ENCODE peak calls at places on chromosomes 7 and 10, in seven cellular contexts. M is esophagus mucosa; G is T-helper 17 cell; A is Right ventricle myocardium superior; R is SK-N-SH treated with all-trans-retinoic acid at 6 μM for 48 hours; H is activated naive CD8-positive, alpha-beta T cell treated with anti-CD3 and anti-CD28 coated beads, Interleukin-2, amount 10 ng/mL, durations not matched to agents 7 days and 5 days; S is effector memory CD8-positive, alpha-beta T cell. W is an unnamed sample.
A peak's percentile ranks its signal among the peaks of the same experiment; 100 is the strongest.

GRCh38 chr10:112842832-112843360 is 107.2 kb upstream of the TCF7L2 start:
- ATAC-seq in M (no peak), G (no peak), A (peak; percentile 41), R (peak; percentile 74), H (no peak), S (no peak), W (no peak)

GRCh38 chr7:120441850-120442249 is 168.9 kb downstream of the KCND2 start:
- ATAC-seq in M (no peak), G (no peak), A (no peak), R (no peak), H (no peak), S (no peak), W (no peak)

GRCh38 chr10:44780461-44780860 is 130.7 kb upstream of the TMEM72 start:
- ATAC-seq in M (no peak), G (no peak), A (peak; percentile 46), R (no peak), H (no peak), S (no peak), W (no peak)

GRCh38 chr10:93160140-93160539 is 86.4 kb downstream of the CYP26A1 start:
- ATAC-seq in M (no peak), G (no peak), A (no peak), R (no peak), H (no peak), S (no peak), W (no peak)

GRCh38 chr10:59900044-59900727 is 6.2 kb downstream of the CCDC6 start:
- ATAC-seq in M (peak; percentile 75), G (no peak), A (no peak), R (no peak), H (no peak), S (no peak), W (no peak)

GRCh38 chr7:73768661-73769480 is 1.2 kb downstream of the CLDN3 start:
- ATAC-seq in M (no peak), G (no peak), A (no peak), R (no peak), H (no peak), S (no peak), W (no peak)

GRCh38 chr7:27237735-27238334 is 4.8 kb upstream of the EVX1 start:
- ATAC-seq in M (no peak), G (no peak), A (no peak), R (no peak), H (no peak), S (no peak), W (no peak)

GRCh38 chr10:108427081-108427480 is 1262.6 kb upstream of the SORCS1 start:
- ATAC-seq in M (no peak), G (no peak), A (no peak), R (peak; percentile 33), H (no peak), S (no peak), W (no peak)

GRCh38 chr7:39433550-39433949 is 132.7 kb upstream of the YAE1 start:
- ATAC-seq in M (no peak), G (no peak), A (no peak), R (no peak), H (no peak), S (no peak), W (no peak)

GRCh38 chr10:113019096-113019495 is 69.0 kb downstream of the TCF7L2 start:
- ATAC-seq in M (no peak), G (no peak), A (no peak), R (no peak), H (no peak), S (no peak), W (no peak)

GRCh38 chr7:138796038-138796580 is 1.7 kb upstream of the TMEM213 start:
- ATAC-seq in M (no peak), G (no peak), A (no peak), R (no peak), H (no peak), S (no peak), W (no peak)

GRCh38 chr10:18060217-18060616 is 80.0 kb upstream of the CACNB2 start:
- ATAC-seq in M (no peak), G (no peak), A (peak; percentile 89), R (no peak), H (no peak), S (no peak), W (peak; percentile 54)

GRCh38 chr7:44051611-44052220 is 7.2 kb downstream of the DBNL start:
- ATAC-seq in M (peak; percentile 50), G (no peak), A (no peak), R (no peak), H (no peak), S (no peak), W (no peak)

W was measured in gastroesophageal sphincter.